ENCODE peak calls at places on chromosomes 5 and 9, in six cellular contexts. U is iPS-NIHi11, Y is NCI-H1105 treated with DMSO at 0.1 percent for 48 hours, J is fibroblast of the conjunctiva, K is germinal center, H is pons. F is an unnamed sample.

GRCh38 chr5:93576994-93577575 is 3.9 kb downstream of the NR2F1-AS1 start:
- DNase-seq in H (no peak), K (no peak), J (no peak), U (no peak), Y (no peak), F (no peak)

GRCh38 chr9:26833792-26834191 is 58.8 kb downstream of the CAAP1 start:
- DNase-seq in H (no peak), K (no peak), J (no peak), Y (no peak), U (no peak), F (no peak)

GRCh38 chr5:95760291-95761191 is 29.4 kb downstream of the RHOBTB3 start:
- DNase-seq in Y (no peak), J (peak; percentile 89), U (no peak), K (peak; percentile 32), H (no peak), F (no peak)

GRCh38 chr5:88298425-88298824 is 29.8 kb upstream of the TMEM161B start:
- DNase-seq in K (no peak), Y (no peak), H (no peak), J (no peak), U (no peak), F (no peak)

GRCh38 chr5:75331095-75332090 is 5.6 kb upstream of the HMGCR start:
- DNase-seq in Y (no peak), H (no peak), U (no peak), K (no peak), J (no peak), F (no peak)

GRCh38 chr5:64929833-64930232 is 161.1 kb downstream of the CWC27 start:
- DNase-seq in J (no peak), U (no peak), Y (no peak), K (no peak), H (no peak), F (no peak)

GRCh38 chr5:179819296-179820126 is 1.2 kb upstream of the SQSTM1 start:
- DNase-seq in Y (peak; percentile 22), K (no peak), H (peak; percentile 62), J (no peak), U (peak; percentile 60), F (peak; percentile 78)

GRCh38 chr9:109401169-109401989 is 80.5 kb upstream of the EPB41L4B start:
- DNase-seq in H (peak; percentile 25), Y (peak; percentile 29), K (peak; percentile 62), U (peak; percentile 85), J (peak; percentile 17), F (peak; percentile 48)

GRCh38 chr9:107489144-107489673 is 360 bp downstream of the KLF4 start:
- DNase-seq in U (peak; percentile 40), Y (peak; percentile 52), K (no peak), H (no peak), J (no peak), F (no peak)

GRCh38 chr5:171336486-171337206 is 27.6 kb downstream of the TLX3 start:
- DNase-seq in H (peak; percentile 53), K (no peak), J (peak; percentile 53), Y (peak; percentile 72), U (peak; percentile 52), F (peak; percentile 60)

GRCh38 chr5:943201-943873 is 50.7 kb downstream of the TRIP13 start:
- DNase-seq in H (no peak), K (no peak), Y (no peak), J (no peak), U (peak; percentile 2), F (no peak)

GRCh38 chr5:94113-94892 is 2.3 kb downstream of the PLEKHG4B start:
- DNase-seq in J (no peak), H (no peak), Y (no peak), K (no peak), U (no peak), F (no peak)

GRCh38 chr9:10704720-10705119 is 91.9 kb upstream of the PTPRD start:
- DNase-seq in Y (no peak), H (no peak), K (no peak), U (no peak), J (no peak), F (no peak)

F was measured in midbrain.